ENCODE peak calls at places on chromosomes 5 and 9, in nine cellular contexts. One of them, this sample, is unnamed.

GRCh38 chr5:8958602-8959001 is 587.3 kb downstream of the SEMA5A start:
- DNase-seq in GM12865: no peak
- DNase-seq in endothelial cell: no peak
- DNase-seq in fibroblast of villous mesenchyme: no peak
- DNase-seq in thoracic aorta: no peak
- DNase-seq in B cell: no peak
- DNase-seq in fibroblast of lung: peak
- DNase-seq in AG04450: no peak
- DNase-seq in cardiac fibroblast: no peak
- DNase-seq in this sample: no peak

GRCh38 chr5:36651775-36652685 is 45.6 kb downstream of the SLC1A3 start:
- DNase-seq in thoracic aorta: no peak
- DNase-seq in B cell: no peak
- DNase-seq in cardiac fibroblast: no peak
- DNase-seq in fibroblast of lung: peak
- DNase-seq in fibroblast of villous mesenchyme: no peak
- DNase-seq in GM12865: no peak
- DNase-seq in AG04450: no peak
- DNase-seq in endothelial cell: no peak
- DNase-seq in this sample: no peak

GRCh38 chr5:156476704-156477103 is 149.7 kb downstream of the SGCD start:
- DNase-seq in B cell: no peak
- DNase-seq in thoracic aorta: no peak
- DNase-seq in cardiac fibroblast: no peak
- DNase-seq in fibroblast of lung: no peak
- DNase-seq in endothelial cell: no peak
- DNase-seq in AG04450: no peak
- DNase-seq in GM12865: no peak
- DNase-seq in fibroblast of villous mesenchyme: no peak
- DNase-seq in this sample: no peak

GRCh38 chr5:139574641-139575312 is 13.6 kb downstream of the UBE2D2 start:
- DNase-seq in thoracic aorta: no peak
- DNase-seq in endothelial cell: peak
- DNase-seq in cardiac fibroblast: peak
- DNase-seq in fibroblast of lung: peak
- DNase-seq in fibroblast of villous mesenchyme: peak
- DNase-seq in AG04450: no peak
- DNase-seq in B cell: peak
- DNase-seq in GM12865: peak
- DNase-seq in this sample: peak

GRCh38 chr5:42349163-42349562 is 74.1 kb upstream of the GHR start:
- DNase-seq in B cell: no peak
- DNase-seq in cardiac fibroblast: no peak
- DNase-seq in GM12865: no peak
- DNase-seq in endothelial cell: no peak
- DNase-seq in fibroblast of villous mesenchyme: no peak
- DNase-seq in thoracic aorta: no peak
- DNase-seq in AG04450: no peak
- DNase-seq in fibroblast of lung: no peak
- DNase-seq in this sample: no peak

GRCh38 chr5:9201761-9202160 is 344.1 kb downstream of the SEMA5A start:
- DNase-seq in endothelial cell: no peak
- DNase-seq in cardiac fibroblast: no peak
- DNase-seq in B cell: no peak
- DNase-seq in AG04450: no peak
- DNase-seq in thoracic aorta: no peak
- DNase-seq in GM12865: no peak
- DNase-seq in fibroblast of villous mesenchyme: no peak
- DNase-seq in fibroblast of lung: peak
- DNase-seq in this sample: no peak

GRCh38 chr9:116506685-116507084 is 180.4 kb upstream of the TRIM32 start:
- DNase-seq in fibroblast of villous mesenchyme: no peak
- DNase-seq in endothelial cell: no peak
- DNase-seq in AG04450: no peak
- DNase-seq in B cell: no peak
- DNase-seq in GM12865: no peak
- DNase-seq in fibroblast of lung: no peak
- DNase-seq in thoracic aorta: no peak
- DNase-seq in cardiac fibroblast: peak
- DNase-seq in this sample: no peak

GRCh38 chr9:82538634-82539033 is 524.3 kb downstream of the RASEF start:
- DNase-seq in AG04450: no peak
- DNase-seq in cardiac fibroblast: no peak
- DNase-seq in fibroblast of lung: no peak
- DNase-seq in endothelial cell: no peak
- DNase-seq in fibroblast of villous mesenchyme: no peak
- DNase-seq in B cell: no peak
- DNase-seq in GM12865: no peak
- DNase-seq in thoracic aorta: no peak
- DNase-seq in this sample: no peak

GRCh38 chr5:94782376-94782775 is 163.9 kb downstream of the SLF1 start:
- DNase-seq in fibroblast of lung: no peak
- DNase-seq in GM12865: no peak
- DNase-seq in cardiac fibroblast: no peak
- DNase-seq in B cell: no peak
- DNase-seq in AG04450: no peak
- DNase-seq in endothelial cell: no peak
- DNase-seq in thoracic aorta: no peak
- DNase-seq in fibroblast of villous mesenchyme: no peak
- DNase-seq in this sample: no peak

GRCh38 chr5:94788527-94788926 is 170.1 kb downstream of the SLF1 start:
- DNase-seq in fibroblast of lung: no peak
- DNase-seq in B cell: no peak
- DNase-seq in cardiac fibroblast: no peak
- DNase-seq in AG04450: no peak
- DNase-seq in fibroblast of villous mesenchyme: no peak
- DNase-seq in thoracic aorta: no peak
- DNase-seq in endothelial cell: no peak
- DNase-seq in GM12865: no peak
- DNase-seq in this sample: no peak

GRCh38 chr5:94779684-94780083 is 161.2 kb downstream of the SLF1 start:
- DNase-seq in thoracic aorta: no peak
- DNase-seq in fibroblast of lung: no peak
- DNase-seq in fibroblast of villous mesenchyme: no peak
- DNase-seq in endothelial cell: no peak
- DNase-seq in cardiac fibroblast: no peak
- DNase-seq in B cell: no peak
- DNase-seq in GM12865: no peak
- DNase-seq in AG04450: no peak
- DNase-seq in this sample: no peak

DNA sequence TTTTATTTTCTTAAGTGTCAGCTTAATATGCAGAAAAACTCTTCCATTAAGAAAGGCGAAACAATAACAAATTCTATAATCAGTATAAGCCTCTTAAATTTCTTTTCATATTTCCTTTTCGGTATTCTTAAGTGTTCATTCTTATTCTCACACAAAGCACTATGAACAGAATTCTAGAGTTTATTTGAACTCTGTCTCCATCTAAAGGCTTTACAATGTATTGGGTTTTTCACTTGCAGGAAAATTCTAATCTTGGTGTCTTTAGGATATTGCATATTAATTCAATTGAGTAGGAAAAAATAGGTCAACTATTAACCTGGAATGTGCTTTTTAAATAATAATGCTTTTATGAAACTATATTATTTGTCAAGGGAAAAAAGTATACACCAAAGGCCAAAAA is 166.6 kb downstream of the SLF1 start:
- DNase-seq in GM12865: no peak
- DNase-seq in cardiac fibroblast: no peak
- DNase-seq in endothelial cell: no peak
- DNase-seq in AG04450: no peak
- DNase-seq in fibroblast of lung: peak
- DNase-seq in thoracic aorta: no peak
- DNase-seq in B cell: no peak
- DNase-seq in fibroblast of villous mesenchyme: no peak
- DNase-seq in this sample: no peak
- TF ChIP-seq CTCF in GM12865: no peak
- TF ChIP-seq CTCF in cardiac fibroblast: no peak
- TF ChIP-seq CTCF in endothelial cell: no peak
- TF ChIP-seq CTCF in AG04450: peak
- TF ChIP-seq CTCF in fibroblast of lung: no peak
- TF ChIP-seq CTCF in thoracic aorta: no peak
- TF ChIP-seq CTCF in B cell: no peak
- TF ChIP-seq CTCF in fibroblast of villous mesenchyme: no peak
- TF ChIP-seq CTCF in this sample: peak

GRCh38 chr5:169299651-169300467 is 1.1 kb downstream of the SLIT3 start:
- DNase-seq in thoracic aorta: no peak
- DNase-seq in fibroblast of lung: peak
- DNase-seq in GM12865: no peak
- DNase-seq in fibroblast of villous mesenchyme: no peak
- DNase-seq in cardiac fibroblast: peak
- DNase-seq in endothelial cell: no peak
- DNase-seq in B cell: no peak
- DNase-seq in AG04450: no peak
- DNase-seq in this sample: no peak

GRCh38 chr5:169301386-169301930 is 519 bp upstream of the SLIT3 start:
- DNase-seq in AG04450: no peak
- DNase-seq in thoracic aorta: no peak
- DNase-seq in endothelial cell: no peak
- DNase-seq in fibroblast of lung: no peak
- DNase-seq in cardiac fibroblast: no peak
- DNase-seq in B cell: no peak
- DNase-seq in GM12865: no peak
- DNase-seq in fibroblast of villous mesenchyme: no peak
- DNase-seq in this sample: no peak

GRCh38 chr5:169302046-169302445 is 1.1 kb upstream of the SLIT3 start:
- DNase-seq in fibroblast of lung: no peak
- DNase-seq in GM12865: no peak
- DNase-seq in AG04450: no peak
- DNase-seq in thoracic aorta: no peak
- DNase-seq in B cell: no peak
- DNase-seq in endothelial cell: no peak
- DNase-seq in cardiac fibroblast: no peak
- DNase-seq in fibroblast of villous mesenchyme: no peak
- DNase-seq in this sample: no peak

GRCh38 chr5:169299146-169299545 is 1.8 kb downstream of the SLIT3 start:
- DNase-seq in endothelial cell: no peak
- DNase-seq in cardiac fibroblast: no peak
- DNase-seq in B cell: no peak
- DNase-seq in fibroblast of lung: peak
- DNase-seq in fibroblast of villous mesenchyme: no peak
- DNase-seq in GM12865: no peak
- DNase-seq in thoracic aorta: no peak
- DNase-seq in AG04450: no peak
- DNase-seq in this sample: no peak

DNA sequence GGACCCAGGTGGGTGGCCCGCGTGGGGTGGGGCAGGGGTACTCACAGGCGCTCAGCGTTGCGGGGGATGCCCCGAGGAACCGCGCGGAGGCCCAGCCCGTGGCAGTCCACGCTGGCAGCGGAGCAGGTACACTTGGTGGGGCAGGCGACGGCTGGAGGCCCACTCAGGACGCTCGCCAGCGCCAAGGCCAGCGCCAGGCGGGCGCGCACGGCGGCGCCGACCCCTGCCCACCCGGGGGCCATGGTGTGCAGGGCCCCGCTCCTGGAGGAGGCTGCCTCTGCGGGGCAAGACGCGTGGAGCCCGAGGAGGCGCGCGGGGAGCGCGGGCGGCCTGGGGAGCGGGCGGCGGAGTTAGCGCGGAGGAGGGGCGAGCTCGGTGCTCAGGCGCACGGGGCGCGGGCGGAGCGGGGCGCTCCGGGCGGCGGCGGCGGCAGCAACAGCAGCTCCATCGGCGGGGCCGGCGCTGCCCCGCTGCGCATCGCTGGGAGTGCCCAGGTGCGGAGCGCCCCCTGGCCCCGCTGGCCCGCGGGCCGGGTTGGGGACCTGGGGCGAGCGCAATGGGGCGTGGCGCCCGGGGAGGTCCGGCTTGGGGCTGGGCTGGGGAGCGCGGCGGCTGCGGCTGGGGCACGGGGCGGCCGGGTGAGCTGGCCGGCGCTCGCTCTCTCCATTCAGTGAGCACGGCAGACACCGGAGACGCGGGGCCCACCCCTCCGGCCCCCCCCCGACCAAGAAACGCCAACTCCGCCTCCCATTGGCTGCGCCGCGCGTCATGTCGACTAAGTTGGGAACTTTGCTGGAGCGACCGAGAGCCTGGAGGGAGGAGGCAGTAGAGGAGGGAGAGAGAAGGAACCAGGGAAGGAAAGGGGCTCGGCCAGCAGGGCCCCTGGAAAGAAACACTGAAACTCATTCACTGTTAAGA is at the start of gene SLIT3:
- DNase-seq in AG04450: no peak
- DNase-seq in B cell: no peak
- DNase-seq in fibroblast of lung: peak
- DNase-seq in endothelial cell: peak
- DNase-seq in thoracic aorta: peak
- DNase-seq in fibroblast of villous mesenchyme: peak
- DNase-seq in cardiac fibroblast: peak
- DNase-seq in GM12865: no peak
- DNase-seq in this sample: peak
- TF ChIP-seq CTCF in AG04450: no peak
- TF ChIP-seq CTCF in B cell: no peak
- TF ChIP-seq CTCF in fibroblast of lung: no peak
- TF ChIP-seq CTCF in endothelial cell: no peak
- TF ChIP-seq CTCF in thoracic aorta: no peak
- TF ChIP-seq CTCF in fibroblast of villous mesenchyme: no peak
- TF ChIP-seq CTCF in cardiac fibroblast: no peak
- TF ChIP-seq CTCF in GM12865: no peak
- TF ChIP-seq CTCF in this sample: peak

GRCh38 chr5:10453564-10453963 is 11.9 kb downstream of the ROPN1L start:
- DNase-seq in B cell: no peak
- DNase-seq in fibroblast of lung: no peak
- DNase-seq in cardiac fibroblast: peak
- DNase-seq in AG04450: no peak
- DNase-seq in thoracic aorta: no peak
- DNase-seq in endothelial cell: no peak
- DNase-seq in fibroblast of villous mesenchyme: no peak
- DNase-seq in GM12865: no peak
- DNase-seq in this sample: peak

GRCh38 chr5:10454591-10455272 is 13.1 kb downstream of the ROPN1L start:
- DNase-seq in cardiac fibroblast: peak
- DNase-seq in fibroblast of villous mesenchyme: peak
- DNase-seq in endothelial cell: no peak
- DNase-seq in thoracic aorta: no peak
- DNase-seq in AG04450: no peak
- DNase-seq in fibroblast of lung: peak
- DNase-seq in B cell: no peak
- DNase-seq in GM12865: no peak
- DNase-seq in this sample: peak

GRCh38 chr5:10455273-10455670 is 13.6 kb downstream of the ROPN1L start:
- DNase-seq in B cell: no peak
- DNase-seq in AG04450: no peak
- DNase-seq in cardiac fibroblast: no peak
- DNase-seq in thoracic aorta: no peak
- DNase-seq in endothelial cell: no peak
- DNase-seq in fibroblast of villous mesenchyme: no peak
- DNase-seq in fibroblast of lung: no peak
- DNase-seq in GM12865: no peak
- DNase-seq in this sample: no peak

GRCh38 chr5:10451137-10451824 is 9.6 kb downstream of the ROPN1L start:
- DNase-seq in cardiac fibroblast: no peak
- DNase-seq in GM12865: no peak
- DNase-seq in fibroblast of lung: no peak
- DNase-seq in fibroblast of villous mesenchyme: no peak
- DNase-seq in endothelial cell: no peak
- DNase-seq in B cell: no peak
- DNase-seq in thoracic aorta: no peak
- DNase-seq in AG04450: no peak
- DNase-seq in this sample: no peak

GRCh38 chr5:10452768-10453331 is 11.2 kb downstream of the ROPN1L start:
- DNase-seq in AG04450: peak
- DNase-seq in fibroblast of lung: peak
- DNase-seq in thoracic aorta: no peak
- DNase-seq in cardiac fibroblast: peak
- DNase-seq in endothelial cell: peak
- DNase-seq in GM12865: peak
- DNase-seq in fibroblast of villous mesenchyme: peak
- DNase-seq in B cell: peak
- DNase-seq in this sample: peak
- TF ChIP-seq CTCF in AG04450: peak
- TF ChIP-seq CTCF in fibroblast of lung: peak
- TF ChIP-seq CTCF in thoracic aorta: peak
- TF ChIP-seq CTCF in cardiac fibroblast: peak
- TF ChIP-seq CTCF in endothelial cell: peak
- TF ChIP-seq CTCF in GM12865: peak
- TF ChIP-seq CTCF in fibroblast of villous mesenchyme: peak
- TF ChIP-seq CTCF in B cell: peak
- TF ChIP-seq CTCF in this sample: peak

DNA sequence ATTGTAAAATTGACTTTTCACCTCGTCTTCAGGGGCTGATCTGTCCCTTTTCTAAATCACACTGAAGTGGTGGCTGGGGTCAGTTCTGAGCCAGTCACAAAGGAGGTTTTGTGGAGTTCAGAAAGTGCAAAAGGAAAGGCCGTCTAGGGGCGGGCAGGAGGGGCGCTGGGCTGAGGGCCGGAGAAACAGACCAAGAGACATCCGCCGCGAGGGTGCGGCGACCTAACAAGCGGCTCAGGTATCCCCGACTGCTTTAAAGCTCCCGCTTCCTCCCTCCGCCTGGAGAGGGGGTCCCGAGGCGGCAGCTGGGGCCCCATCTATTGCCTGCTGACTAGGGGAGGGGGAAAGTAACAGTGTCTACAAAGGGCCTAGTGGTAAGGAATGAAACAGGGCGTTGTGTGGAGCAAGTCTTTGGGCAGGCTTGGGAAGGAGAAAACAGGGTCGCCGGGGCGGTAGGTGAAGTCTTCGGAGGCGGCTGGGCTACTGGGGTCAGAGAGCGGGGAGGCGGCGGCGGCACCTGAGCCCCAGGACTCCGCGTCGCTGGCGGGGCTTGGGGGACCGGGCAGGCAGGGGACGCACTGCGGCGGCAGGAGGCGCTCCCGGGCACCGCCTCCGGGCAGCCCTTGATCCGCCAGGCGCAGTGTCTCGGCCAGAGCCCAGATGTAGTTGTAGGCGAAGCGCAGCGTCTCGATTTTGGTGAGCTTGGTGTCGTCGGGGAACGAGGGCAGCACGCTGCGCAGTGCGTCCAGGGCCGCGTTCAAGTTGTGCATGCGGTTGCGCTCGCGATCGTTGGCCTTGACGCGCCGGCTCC is 950 bp downstream of the NEUROG1 start:
- DNase-seq in cardiac fibroblast: no peak
- DNase-seq in fibroblast of lung: no peak
- DNase-seq in AG04450: no peak
- DNase-seq in B cell: no peak
- DNase-seq in fibroblast of villous mesenchyme: no peak
- DNase-seq in GM12865: no peak
- DNase-seq in thoracic aorta: no peak
- DNase-seq in endothelial cell: peak
- DNase-seq in this sample: no peak
- TF ChIP-seq CTCF in cardiac fibroblast: no peak
- TF ChIP-seq CTCF in fibroblast of lung: no peak
- TF ChIP-seq CTCF in AG04450: no peak
- TF ChIP-seq CTCF in B cell: no peak
- TF ChIP-seq CTCF in fibroblast of villous mesenchyme: no peak
- TF ChIP-seq CTCF in GM12865: no peak
- TF ChIP-seq CTCF in thoracic aorta: no peak
- TF ChIP-seq CTCF in endothelial cell: no peak
- TF ChIP-seq CTCF in this sample: no peak

This sample was measured in HFFc6.